ENCODE peak calls at places on chromosome 18, in nine cellular contexts. E is A549; O is activated CD8-positive, alpha-beta T cell treated with anti-CD3 and anti-CD28 coated beads for 36 hours; N is progenitor cell of endocrine pancreas; S is AG04450; B is left ventricle myocardium inferior; W is WTC11; H is WERI-Rb-1; J is A673. Z is an unnamed sample.

GRCh38 chr18:79360933-79361332 is 34.8 kb upstream of the NFATC1 start:
- DNase-seq in N (no peak), S (no peak), H (no peak), B (no peak), E (no peak), O (no peak), J (no peak), W (no peak), Z (no peak)

GRCh38 chr18:79718878-79719477 is 39.4 kb downstream of the CTDP1 start:
- DNase-seq in E (no peak), H (no peak), O (no peak), S (no peak), N (no peak), W (no peak), B (no peak), J (no peak), Z (no peak)

GRCh38 chr18:59155140-59155539 is 15.5 kb downstream of the SEC11C start:
- DNase-seq in H (no peak), J (no peak), N (no peak), O (no peak), B (no peak), W (no peak), E (peak), S (peak), Z (peak)

GRCh38 chr18:76363451-76364120 is 131.5 kb downstream of the ZNF516 start:
- DNase-seq in S (peak), H (no peak), E (no peak), B (no peak), J (peak), O (no peak), N (no peak), W (no peak), Z (peak)

GRCh38 chr18:42417189-42417588 is 462.2 kb downstream of the PIK3C3 start:
- DNase-seq in N (no peak), B (no peak), J (no peak), E (no peak), O (no peak), H (no peak), W (no peak), S (no peak), Z (no peak)

GRCh38 chr18:3402962-3403585 is 46.9 kb upstream of the TGIF1 start:
- DNase-seq in O (no peak), S (no peak), J (peak), E (peak), N (no peak), H (no peak), B (no peak), W (no peak), Z (no peak)

GRCh38 chr18:74896390-74896991 is 298.8 kb downstream of the ZNF407 start:
- DNase-seq in N (no peak), B (no peak), O (peak), S (no peak), H (peak), J (peak), W (peak), E (peak), Z (no peak)

GRCh38 chr18:69978743-69979715 is 31.4 kb upstream of the CD226 start:
- DNase-seq in O (no peak), S (no peak), H (no peak), N (no peak), E (no peak), W (no peak), J (no peak), B (no peak), Z (no peak)

GRCh38 chr18:40414155-40414754 is 1540.8 kb upstream of the PIK3C3 start:
- DNase-seq in N (no peak), W (no peak), J (no peak), E (no peak), B (no peak), H (no peak), O (no peak), S (no peak), Z (no peak)

GRCh38 chr18:3265564-3266033 is 3.7 kb downstream of the MYL12B start:
- DNase-seq in H (no peak), B (no peak), N (no peak), O (no peak), J (no peak), W (no peak), E (no peak), S (no peak), Z (peak)

GRCh38 chr18:27226556-27227075 is 41.5 kb upstream of the CHST9 start:
- DNase-seq in E (no peak), O (no peak), W (no peak), S (no peak), N (no peak), B (no peak), J (no peak), H (no peak), Z (no peak)

GRCh38 chr18:12049983-12050811 is 43.4 kb upstream of the ANKRD62 start:
- DNase-seq in E (no peak), O (no peak), B (no peak), W (no peak), S (no peak), J (no peak), N (no peak), H (no peak), Z (no peak)

GRCh38 chr18:51125976-51126375 is 71.5 kb downstream of the MEX3C start:
- DNase-seq in S (no peak), J (no peak), H (no peak), E (no peak), N (no peak), O (no peak), W (no peak), B (no peak), Z (no peak)

GRCh38 chr18:61236476-61237057 is 96.7 kb upstream of the CDH20 start:
- DNase-seq in W (no peak), N (no peak), O (no peak), H (no peak), E (no peak), S (no peak), J (no peak), B (no peak), Z (no peak)

GRCh38 chr18:12109836-12110235 is 16.2 kb downstream of the ANKRD62 start:
- DNase-seq in H (no peak), B (no peak), J (no peak), E (no peak), W (no peak), N (no peak), S (no peak), O (no peak), Z (no peak)

GRCh38 chr18:59779979-59780378 is 82.8 kb upstream of the CCBE1 start:
- DNase-seq in B (no peak), E (no peak), J (no peak), W (no peak), H (no peak), O (no peak), N (no peak), S (no peak), Z (peak)

GRCh38 chr18:51861041-51861440 is 479.0 kb upstream of the DCC start:
- DNase-seq in B (no peak), N (no peak), E (no peak), H (no peak), S (no peak), J (no peak), W (no peak), O (no peak), Z (no peak)

GRCh38 chr18:76953186-76953982 is 131.0 kb downstream of the ZNF236 start:
- DNase-seq in J (no peak), E (no peak), H (no peak), W (no peak), O (no peak), B (peak), S (no peak), N (no peak), Z (no peak)

DNA sequence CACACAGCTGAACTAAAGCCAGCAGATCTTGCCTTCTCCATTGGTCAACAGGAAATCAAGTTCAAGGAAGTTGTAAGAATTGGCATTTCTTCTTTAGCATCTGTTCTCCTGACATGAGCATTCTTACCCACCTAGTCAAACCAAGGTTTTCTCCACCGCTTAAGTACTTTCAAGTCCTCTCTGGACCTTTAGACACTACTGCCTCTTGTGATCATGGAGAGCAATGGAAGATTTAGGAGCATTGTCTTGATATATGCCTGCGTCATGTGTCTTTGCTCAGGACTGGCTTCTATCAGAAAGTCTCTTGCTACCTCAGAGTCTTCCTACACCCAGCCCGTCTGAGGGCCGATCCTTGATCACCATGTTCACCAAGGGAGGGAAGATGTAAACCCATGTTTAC is 262.2 kb downstream of the PHLPP1 start:
- DNase-seq in J (no peak), H (no peak), N (no peak), E (no peak), W (no peak), B (no peak), S (no peak), O (no peak), Z (no peak)
- TF ChIP-seq CTCF in J (no peak), H (peak), N (no peak), E (no peak), W (no peak), B (no peak), S (peak), O (no peak), Z (no peak)

GRCh38 chr18:47247036-47247832 is 4.2 kb downstream of the SKOR2 start:
- DNase-seq in W (peak), B (no peak), S (no peak), H (peak), E (no peak), O (peak), J (no peak), N (no peak), Z (no peak)
- TF ChIP-seq CTCF in W (peak), B (peak), S (peak), H (peak), E (no peak), O (peak), J (no peak), N (peak), Z (peak)

DNA sequence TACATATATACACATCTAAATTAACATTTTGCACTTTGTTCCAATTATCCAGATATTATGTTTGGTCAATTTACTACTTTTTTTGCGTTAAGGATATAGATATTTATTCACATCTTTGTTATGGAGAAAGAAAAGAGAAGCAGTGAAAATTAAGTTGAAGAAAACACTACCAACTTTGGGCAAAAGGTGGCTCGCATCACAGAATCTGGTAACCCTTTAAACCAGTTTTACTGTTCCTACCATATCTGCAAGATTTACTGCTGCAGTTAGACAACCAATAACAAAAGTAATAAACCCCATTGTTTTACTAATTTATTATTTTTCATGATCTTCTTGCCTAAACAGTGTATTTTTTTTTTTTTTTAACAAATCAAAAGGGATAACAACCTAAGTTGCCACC is 53.6 kb downstream of the SMAD2 start:
- DNase-seq in O (no peak), N (no peak), B (no peak), W (no peak), J (no peak), E (peak), S (no peak), H (no peak), Z (no peak)
- TF ChIP-seq CTCF in O (peak), N (no peak), B (no peak), W (no peak), J (no peak), E (no peak), S (no peak), H (no peak), Z (no peak)

GRCh38 chr18:37476182-37476581 is 89.4 kb downstream of the CELF4 start:
- DNase-seq in O (peak), B (no peak), N (peak), H (peak), E (peak), S (no peak), W (peak), J (peak), Z (peak)
- TF ChIP-seq CTCF in O (peak), B (peak), N (peak), H (peak), E (peak), S (peak), W (peak), J (peak), Z (peak)

DNA sequence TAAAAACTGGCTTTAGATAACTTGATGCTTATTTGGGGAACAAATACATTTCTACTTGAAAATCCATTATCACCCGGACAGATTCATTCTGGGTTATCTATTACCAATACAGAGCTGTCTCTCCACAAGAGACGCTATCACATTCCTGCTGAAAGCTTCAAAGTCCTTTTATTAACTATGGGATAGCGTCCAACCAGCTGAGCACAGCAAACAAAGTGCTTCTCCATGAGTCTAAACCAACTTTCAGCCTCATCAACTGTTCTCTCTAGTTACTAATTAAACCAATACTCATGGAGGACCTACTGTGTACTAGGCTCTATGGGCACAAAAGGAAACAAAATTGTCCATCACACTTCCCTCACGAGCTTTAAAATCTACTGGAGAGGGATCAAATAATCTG is 132.8 kb downstream of the L3MBTL4 start:
- DNase-seq in O (no peak), W (no peak), N (no peak), E (no peak), J (no peak), S (no peak), H (no peak), B (no peak), Z (no peak)
- TF ChIP-seq CTCF in O (no peak), W (no peak), N (no peak), E (no peak), J (no peak), S (no peak), H (no peak), B (no peak), Z (no peak)

GRCh38 chr18:22559414-22560282 is 141.9 kb upstream of the CTAGE1 start:
- DNase-seq in H (peak), O (peak), W (peak), B (peak), S (no peak), N (peak), J (peak), E (peak), Z (no peak)
- TF ChIP-seq CTCF in H (no peak), O (no peak), W (no peak), B (peak), S (peak), N (peak), J (no peak), E (no peak), Z (peak)

GRCh38 chr18:31504455-31505147 is 6.6 kb downstream of the DSG2 start:
- DNase-seq in E (no peak), O (no peak), H (no peak), B (no peak), S (no peak), N (no peak), J (no peak), W (no peak), Z (no peak)

GRCh38 chr18:31505161-31505560 is 7.2 kb downstream of the DSG2 start:
- DNase-seq in H (no peak), E (no peak), J (no peak), S (no peak), N (no peak), B (no peak), O (no peak), W (no peak), Z (no peak)

GRCh38 chr18:31503011-31503410 is 5.0 kb downstream of the DSG2 start:
- DNase-seq in B (no peak), N (no peak), S (no peak), H (no peak), E (no peak), W (no peak), O (no peak), J (no peak), Z (no peak)

GRCh38 chr18:31508781-31509180 is 10.8 kb downstream of the DSG2 start:
- DNase-seq in S (no peak), O (no peak), H (no peak), B (no peak), N (no peak), W (no peak), J (no peak), E (no peak), Z (no peak)

GRCh38 chr18:31506024-31506742 is 8.2 kb downstream of the DSG2 start:
- DNase-seq in W (no peak), J (no peak), B (no peak), E (peak), O (no peak), H (no peak), S (no peak), N (no peak), Z (no peak)
- TF ChIP-seq CTCF in W (no peak), J (peak), B (peak), E (peak), O (no peak), H (no peak), S (no peak), N (peak), Z (no peak)